ENCODE peak calls at places on chromosomes 4 and X, in ten cellular contexts. F is choroid plexus epithelial cell; G is fibroblast of villous mesenchyme; V is epithelial cell of esophagus; R is NB4; H is CD8-positive, alpha-beta T cell; W is lower lobe of right lung; Z is thyroid gland; C is psoas muscle; D is foreskin fibroblast. L is an unnamed sample.

GRCh38 chrX:24377911-24378468 is 17.6 kb downstream of the SUPT20HL1 start:
- DNase-seq in F (no peak), G (no peak), V (no peak), R (no peak), H (no peak), W (no peak), Z (no peak), C (no peak), D (no peak), L (no peak)

GRCh38 chrX:44945736-44946135 is 72.7 kb downstream of the KDM6A start:
- DNase-seq in F (peak), G (no peak), V (no peak), R (peak), H (no peak), W (no peak), Z (no peak), C (no peak), D (no peak), L (peak)

GRCh38 chr4:24274401-24275035 is 309.8 kb downstream of the DHX15 start:
- DNase-seq in F (peak), G (peak), V (peak), R (no peak), H (no peak), W (no peak), Z (no peak), C (no peak), D (no peak), L (peak)

GRCh38 chr4:52748432-52748831 is 2.8 kb downstream of the ERVMER34-1 start:
- DNase-seq in F (no peak), G (no peak), V (no peak), R (no peak), H (no peak), W (no peak), Z (no peak), C (no peak), D (no peak), L (no peak)

GRCh38 chr4:53484911-53485459 is 106.3 kb downstream of the LNX1 start:
- DNase-seq in F (no peak), G (peak), V (no peak), R (no peak), H (no peak), W (no peak), Z (no peak), C (no peak), D (no peak), L (no peak)

GRCh38 chr4:6199344-6199921 is 916 bp downstream of the JAKMIP1 start:
- DNase-seq in F (no peak), G (no peak), V (no peak), R (no peak), H (no peak), W (no peak), Z (no peak), C (no peak), D (no peak), L (no peak)

GRCh38 chrX:139776614-139777013 is 68.6 kb upstream of the MCF2 start:
- DNase-seq in F (peak), G (peak), V (no peak), R (no peak), H (no peak), W (no peak), Z (no peak), C (no peak), D (no peak), L (no peak)

GRCh38 chr4:54958236-54958635 is 167.2 kb downstream of the KDR start:
- DNase-seq in F (peak), G (peak), V (no peak), R (no peak), H (no peak), W (no peak), Z (no peak), C (no peak), D (peak), L (no peak)

GRCh38 chr4:172202480-172203076 is 389.4 kb downstream of the GALNTL6 start:
- DNase-seq in F (peak), G (peak), V (peak), R (peak), H (no peak), W (no peak), Z (no peak), C (no peak), D (peak), L (peak)

GRCh38 chr4:46648088-46648744 is 258.3 kb upstream of the GABRA2 start:
- DNase-seq in F (peak), G (peak), V (peak), R (peak), H (no peak), W (no peak), Z (no peak), C (no peak), D (no peak), L (peak)

GRCh38 chr4:150251752-150252190 is 173.5 kb downstream of the DCLK2 start:
- DNase-seq in F (no peak), G (no peak), V (no peak), R (no peak), H (no peak), W (no peak), Z (no peak), C (no peak), D (no peak), L (no peak)

GRCh38 chr4:183437452-183437851 is 7.0 kb upstream of the CDKN2AIP start:
- DNase-seq in F (no peak), G (no peak), V (no peak), R (no peak), H (no peak), W (no peak), Z (no peak), C (no peak), D (no peak), L (no peak)

GRCh38 chr4:88841635-88842034 is 144.0 kb upstream of the NAP1L5 start:
- DNase-seq in F (no peak), G (peak), V (no peak), R (no peak), H (no peak), W (no peak), Z (no peak), C (no peak), D (peak), L (no peak)

GRCh38 chrX:7606253-7606652 is 236.7 kb upstream of the VCX start:
- DNase-seq in F (no peak), G (no peak), V (no peak), R (no peak), H (no peak), W (no peak), Z (no peak), C (no peak), D (no peak), L (no peak)

GRCh38 chrX:13742397-13743176 is 8.0 kb downstream of the OFD1 start:
- DNase-seq in F (no peak), G (peak), V (no peak), R (peak), H (no peak), W (no peak), Z (no peak), C (no peak), D (no peak), L (peak)

GRCh38 chrX:11409957-11410356 is 116.7 kb downstream of the AMELX start:
- DNase-seq in F (no peak), G (no peak), V (no peak), R (no peak), H (no peak), W (no peak), Z (no peak), C (no peak), D (no peak), L (no peak)

GRCh38 chr4:32148120-32148666 is 1428.0 kb downstream of the PCDH7 start:
- DNase-seq in F (peak), G (no peak), V (peak), R (no peak), H (no peak), W (no peak), Z (no peak), C (no peak), D (no peak), L (no peak)

GRCh38 chr4:40995850-40996249 is 218.5 kb downstream of the APBB2 start:
- DNase-seq in F (peak), G (peak), V (no peak), R (no peak), H (no peak), W (no peak), Z (peak), C (no peak), D (peak), L (no peak)

DNA sequence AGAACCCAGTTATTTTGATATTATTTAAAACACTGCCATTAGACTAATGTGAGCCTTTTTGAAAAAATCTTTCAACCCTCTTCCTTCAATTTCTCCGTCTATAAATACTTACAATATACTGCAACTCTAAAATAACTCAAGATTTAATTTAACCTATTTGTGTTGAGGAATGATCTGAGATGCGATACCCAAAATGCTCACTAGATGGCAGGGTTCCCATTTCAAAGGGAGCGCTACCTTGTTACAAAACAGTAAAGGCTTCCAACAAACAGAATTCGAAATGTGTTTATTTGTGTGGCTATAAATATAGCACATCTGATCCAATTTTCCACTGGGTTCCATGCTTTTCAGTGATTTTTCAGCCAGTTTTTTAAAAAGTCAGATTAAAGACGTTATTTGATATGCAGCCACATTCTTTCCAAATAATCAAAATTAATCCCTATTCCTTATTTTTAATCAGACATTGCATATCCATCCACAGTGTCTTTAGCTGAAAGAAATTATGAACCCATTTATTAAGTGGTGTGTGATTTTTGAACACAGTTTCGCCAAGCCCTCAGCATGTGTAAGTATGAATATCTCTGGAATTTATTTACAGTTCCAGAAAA is 667.9 kb upstream of the LCORL start:
- DNase-seq in F (peak), G (peak), V (peak), R (peak), H (no peak), W (no peak), Z (peak), C (no peak), D (peak), L (peak)
- TF ChIP-seq CTCF in F (peak), G (peak), V (peak), R (peak), H (peak), W (peak), Z (peak), C (peak), D (peak), L (peak)

DNA sequence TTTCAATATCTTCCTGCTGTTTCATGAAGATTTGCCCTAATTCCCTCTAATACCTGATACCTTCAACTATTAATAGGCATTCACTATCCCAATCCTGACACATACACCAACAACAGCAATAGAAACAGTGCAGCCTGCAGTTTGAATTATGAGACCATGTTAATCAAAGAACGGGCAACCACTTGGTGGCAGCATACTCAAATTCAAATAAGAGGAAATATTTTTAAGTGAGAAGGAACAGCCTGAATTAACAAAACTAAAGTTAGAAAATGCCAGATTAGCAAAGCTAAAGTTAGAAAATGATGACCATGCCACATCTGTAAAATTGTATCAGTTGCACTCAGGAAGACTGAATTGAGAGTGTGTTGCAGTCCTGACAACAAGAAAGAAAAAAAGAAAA is 204.9 kb downstream of the SMARCA1 start:
- DNase-seq in F (peak), G (peak), V (peak), R (peak), H (no peak), W (no peak), Z (no peak), C (no peak), D (no peak), L (peak)
- TF ChIP-seq CTCF in F (peak), G (peak), V (peak), R (no peak), H (no peak), W (no peak), Z (no peak), C (peak), D (no peak), L (peak)

GRCh38 chr4:143511906-143512305 is 1.6 kb upstream of the SMARCA5 start:
- DNase-seq in F (no peak), G (no peak), V (no peak), R (no peak), H (no peak), W (no peak), Z (no peak), C (no peak), D (no peak), L (no peak)
- TF ChIP-seq CTCF in F (no peak), G (no peak), V (no peak), R (no peak), H (no peak), W (no peak), Z (no peak), C (no peak), D (no peak), L (no peak)

GRCh38 chr4:143207555-143207954 is 22.8 kb downstream of the USP38 start:
- DNase-seq in F (peak), G (peak), V (peak), R (no peak), H (no peak), W (no peak), Z (no peak), C (no peak), D (no peak), L (peak)

GRCh38 chr4:143203577-143203976 is 18.9 kb downstream of the USP38 start:
- DNase-seq in F (no peak), G (no peak), V (no peak), R (no peak), H (no peak), W (no peak), Z (no peak), C (no peak), D (no peak), L (no peak)

GRCh38 chr4:143199503-143199902 is 14.8 kb downstream of the USP38 start:
- DNase-seq in F (no peak), G (no peak), V (no peak), R (no peak), H (no peak), W (no peak), Z (no peak), C (no peak), D (no peak), L (no peak)

GRCh38 chr4:143202824-143203223 is 18.1 kb downstream of the USP38 start:
- DNase-seq in F (peak), G (peak), V (peak), R (no peak), H (no peak), W (no peak), Z (no peak), C (no peak), D (no peak), L (peak)
- TF ChIP-seq CTCF in F (peak), G (peak), V (no peak), R (no peak), H (no peak), W (peak), Z (no peak), C (peak), D (peak), L (peak)

GRCh38 chr4:147793973-147794690 is 62.2 kb downstream of the ARHGAP10 start:
- DNase-seq in F (peak), G (no peak), V (peak), R (no peak), H (no peak), W (no peak), Z (no peak), C (no peak), D (no peak), L (no peak)

GRCh38 chr4:147801820-147802219 is 69.9 kb downstream of the ARHGAP10 start:
- DNase-seq in F (no peak), G (no peak), V (no peak), R (no peak), H (no peak), W (no peak), Z (no peak), C (no peak), D (no peak), L (no peak)

GRCh38 chr4:147794787-147795413 is 63.0 kb downstream of the ARHGAP10 start:
- DNase-seq in F (no peak), G (no peak), V (no peak), R (no peak), H (no peak), W (no peak), Z (no peak), C (no peak), D (no peak), L (no peak)

GRCh38 chr4:147802346-147802745 is 70.5 kb downstream of the ARHGAP10 start:
- DNase-seq in F (no peak), G (no peak), V (no peak), R (no peak), H (no peak), W (no peak), Z (no peak), C (no peak), D (no peak), L (no peak)

GRCh38 chr4:147799986-147800555 is 68.2 kb downstream of the ARHGAP10 start:
- DNase-seq in F (peak), G (no peak), V (no peak), R (peak), H (peak), W (no peak), Z (no peak), C (no peak), D (no peak), L (no peak)
- TF ChIP-seq CTCF in F (peak), G (no peak), V (no peak), R (no peak), H (no peak), W (no peak), Z (no peak), C (no peak), D (no peak), L (no peak)

DNA sequence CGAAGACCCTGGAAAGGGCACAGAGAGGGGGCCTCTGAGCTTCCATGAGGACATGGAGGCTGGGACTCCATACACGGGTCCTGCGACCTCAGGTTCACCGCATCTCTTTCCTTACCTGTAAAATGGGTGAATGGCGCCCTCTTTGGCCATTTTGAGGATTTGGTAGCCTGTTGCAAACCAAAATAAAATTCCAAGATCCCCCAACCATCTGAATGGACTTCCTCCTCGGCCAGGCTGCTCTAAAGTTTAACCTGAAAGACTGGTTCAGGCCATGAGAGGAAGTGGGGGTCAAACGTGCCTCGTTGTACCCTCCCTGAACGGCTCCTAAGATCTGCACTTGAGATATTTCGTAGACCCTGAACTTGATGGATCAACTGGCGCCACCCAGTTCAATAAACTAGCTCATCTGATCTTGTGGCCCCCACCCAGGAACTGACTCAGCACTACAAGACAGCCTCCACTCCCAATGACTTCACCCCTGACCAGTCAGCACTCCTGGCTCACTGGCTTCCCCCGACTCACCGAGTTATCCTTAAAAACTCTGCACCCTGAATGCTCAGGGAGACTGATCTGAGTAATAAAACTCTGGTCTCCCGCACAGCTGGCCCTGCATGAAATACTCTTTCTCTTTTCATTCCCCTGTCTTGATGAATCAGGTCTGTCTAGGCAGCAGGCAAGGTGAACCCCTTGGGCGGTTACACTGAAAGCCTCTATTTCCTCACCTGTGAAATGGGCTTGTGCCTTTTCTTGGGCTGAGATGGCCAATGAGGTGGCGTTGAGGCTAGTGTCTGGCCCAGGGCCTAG is 32.9 kb upstream of the GPR78 start:
- DNase-seq in F (peak), G (peak), V (peak), R (peak), H (no peak), W (no peak), Z (peak), C (no peak), D (no peak), L (peak)
- TF ChIP-seq CTCF in F (peak), G (peak), V (no peak), R (peak), H (no peak), W (peak), Z (no peak), C (no peak), D (peak), L (peak)

DNA sequence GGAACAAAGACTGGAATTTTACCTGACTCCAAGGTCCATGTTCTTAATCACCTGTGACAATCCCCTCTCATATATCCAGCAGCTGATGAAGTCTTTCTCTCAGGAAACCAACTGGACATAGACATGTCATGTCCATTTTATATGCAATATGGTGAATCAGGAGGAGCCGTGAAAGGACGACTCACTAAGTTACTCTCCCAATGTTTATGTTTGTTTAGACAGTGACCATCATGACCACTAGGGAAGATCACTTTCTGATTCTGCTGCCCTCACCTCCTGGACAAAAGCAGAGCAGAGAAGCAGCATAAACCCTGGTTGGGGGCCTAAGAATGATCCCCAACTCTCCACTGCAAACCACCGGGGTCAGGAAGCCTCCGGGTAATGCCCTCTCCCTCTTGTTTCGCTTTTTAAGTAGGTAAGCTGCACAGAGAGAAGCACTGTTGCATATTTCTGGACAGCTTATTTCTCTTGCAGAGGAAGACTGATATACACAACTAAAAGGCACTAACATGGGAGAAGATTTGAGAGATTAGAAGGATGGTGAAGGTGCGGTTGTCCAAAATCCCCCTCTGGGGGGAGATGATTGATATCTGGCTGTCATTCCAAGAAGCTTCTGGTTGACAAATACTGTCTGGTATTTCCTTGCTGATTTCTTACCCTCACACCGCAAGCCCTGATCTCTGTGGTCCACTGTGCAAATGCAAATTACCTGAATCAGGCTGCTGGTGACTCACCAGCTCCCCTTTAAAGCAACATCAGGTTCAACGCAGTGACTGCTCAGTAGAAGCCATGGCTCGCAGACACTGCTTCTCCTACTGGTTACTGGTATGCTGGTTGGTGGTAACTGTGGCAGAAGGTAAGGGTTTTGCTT is at the start of gene ODAPH:
- DNase-seq in F (peak), G (no peak), V (peak), R (no peak), H (no peak), W (no peak), Z (no peak), C (no peak), D (peak), L (peak)
- TF ChIP-seq CTCF in F (peak), G (peak), V (no peak), R (no peak), H (no peak), W (no peak), Z (no peak), C (no peak), D (no peak), L (no peak)

GRCh38 chr4:129808242-129808641 is 712.3 kb downstream of the C4orf33 start:
- DNase-seq in F (no peak), G (no peak), V (peak), R (no peak), H (no peak), W (no peak), Z (no peak), C (no peak), D (no peak), L (no peak)

GRCh38 chr4:129806986-129807385 is 711.0 kb downstream of the C4orf33 start:
- DNase-seq in F (no peak), G (no peak), V (peak), R (no peak), H (no peak), W (no peak), Z (no peak), C (no peak), D (no peak), L (peak)

GRCh38 chr4:129804458-129804981 is 708.6 kb downstream of the C4orf33 start:
- DNase-seq in F (no peak), G (no peak), V (no peak), R (no peak), H (no peak), W (no peak), Z (no peak), C (no peak), D (no peak), L (no peak)
- TF ChIP-seq CTCF in F (no peak), G (no peak), V (no peak), R (no peak), H (no peak), W (no peak), Z (no peak), C (no peak), D (no peak), L (no peak)